ENCODE peak calls at places on chromosomes 4 and X, in four cellular contexts. F is K562, Z is GM12878, U is H1. R is an unnamed sample.

GRCh38 chr4:152014280-152014679 is 253.5 kb upstream of the GATB start:
- DNase-seq in Z (peak), U (no peak), F (no peak), R (no peak)

GRCh38 chrX:143476751-143477150 is 40.5 kb downstream of the SPANXN3 start:
- DNase-seq in F (no peak), U (no peak), Z (no peak), R (no peak)

GRCh38 chr4:95388911-95389310 is 159.9 kb downstream of the UNC5C start:
- DNase-seq in U (no peak), Z (no peak), F (no peak), R (no peak)

GRCh38 chrX:153488231-153488914 is 6.4 kb upstream of the BGN start:
- DNase-seq in U (no peak), F (peak), Z (no peak), R (peak)

GRCh38 chrX:30060718-30061117 is 154.6 kb upstream of the MAGEB2 start:
- DNase-seq in F (no peak), U (no peak), Z (no peak), R (no peak)

GRCh38 chr4:155889036-155889793 is 14.3 kb upstream of the TDO2 start:
- DNase-seq in U (no peak), Z (peak), F (no peak), R (no peak)

GRCh38 chrX:117707948-117708743 is 408.5 kb downstream of the KLHL13 start:
- DNase-seq in Z (no peak), F (no peak), U (no peak), R (no peak)

GRCh38 chr4:72909461-72909860 is 160.1 kb downstream of the COX18 start:
- DNase-seq in F (peak), Z (no peak), U (peak), R (peak)

GRCh38 chr4:16082038-16082423 is 1.8 kb downstream of the PROM1 start:
- DNase-seq in U (no peak), F (no peak), Z (no peak), R (no peak)

GRCh38 chrX:69221239-69222102 is 56.2 kb upstream of the PJA1 start:
- DNase-seq in F (no peak), U (peak), Z (no peak), R (no peak)

GRCh38 chr4:37243722-37244582 is 591 bp upstream of the NWD2 start:
- DNase-seq in Z (no peak), U (peak), F (no peak), R (peak)

GRCh38 chr4:101200561-101200960 is 146.8 kb downstream of the PPP3CA start:
- DNase-seq in Z (no peak), F (no peak), U (no peak), R (peak)

DNA sequence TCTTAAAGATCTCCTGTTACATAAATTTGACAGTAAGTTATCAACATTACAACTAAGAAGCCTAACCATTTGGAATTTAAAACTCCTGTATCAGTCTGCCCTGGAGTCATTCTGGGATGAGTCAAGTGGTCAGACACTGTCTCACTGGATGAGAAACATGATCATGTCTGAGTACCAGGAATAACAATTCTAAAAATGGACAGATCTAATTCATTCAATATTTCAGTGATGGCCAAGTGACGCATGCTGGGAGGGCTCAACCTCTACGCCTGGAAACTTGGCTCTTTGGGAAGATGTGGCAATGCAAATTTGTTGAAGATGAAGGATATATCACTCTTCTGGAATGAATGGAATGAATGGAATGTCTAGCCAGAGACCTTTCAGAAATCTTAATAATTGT is 1427.2 kb downstream of the STIM2 start:
- DNase-seq in F (no peak), Z (no peak), U (no peak), R (no peak)
- TF ChIP-seq CBX5 in F (no peak), Z (no peak), U (no peak), R (no peak)

GRCh38 chr4:80173841-80174240 is 23.5 kb upstream of the PRDM8 start:
- DNase-seq in U (no peak), F (no peak), Z (no peak), R (no peak)

GRCh38 chr4:80171251-80171650 is 26.1 kb upstream of the PRDM8 start:
- DNase-seq in Z (no peak), U (no peak), F (no peak), R (no peak)

GRCh38 chr4:80172203-80172602 is 25.1 kb upstream of the PRDM8 start:
- DNase-seq in F (no peak), U (no peak), Z (no peak), R (no peak)

GRCh38 chr4:80173387-80173786 is 23.9 kb upstream of the PRDM8 start:
- DNase-seq in Z (no peak), U (no peak), F (no peak), R (no peak)

GRCh38 chr4:80171656-80172055 is 25.6 kb upstream of the PRDM8 start:
- DNase-seq in Z (no peak), U (no peak), F (no peak), R (no peak)
- TF ChIP-seq CBX5 in Z (no peak), U (no peak), F (no peak), R (no peak)

GRCh38 chr4:184755278-184755677 is 21.4 kb upstream of the CENPU start:
- DNase-seq in U (no peak), Z (no peak), F (no peak), R (no peak)

GRCh38 chr4:184752496-184753275 is 18.8 kb upstream of the CENPU start:
- DNase-seq in Z (no peak), U (no peak), F (no peak), R (no peak)

GRCh38 chr4:184751585-184751956 is 17.7 kb upstream of the CENPU start:
- DNase-seq in Z (no peak), U (no peak), F (no peak), R (no peak)

GRCh38 chr4:184757810-184758209 is 23.9 kb upstream of the CENPU start:
- DNase-seq in F (no peak), U (no peak), Z (no peak), R (no peak)

DNA sequence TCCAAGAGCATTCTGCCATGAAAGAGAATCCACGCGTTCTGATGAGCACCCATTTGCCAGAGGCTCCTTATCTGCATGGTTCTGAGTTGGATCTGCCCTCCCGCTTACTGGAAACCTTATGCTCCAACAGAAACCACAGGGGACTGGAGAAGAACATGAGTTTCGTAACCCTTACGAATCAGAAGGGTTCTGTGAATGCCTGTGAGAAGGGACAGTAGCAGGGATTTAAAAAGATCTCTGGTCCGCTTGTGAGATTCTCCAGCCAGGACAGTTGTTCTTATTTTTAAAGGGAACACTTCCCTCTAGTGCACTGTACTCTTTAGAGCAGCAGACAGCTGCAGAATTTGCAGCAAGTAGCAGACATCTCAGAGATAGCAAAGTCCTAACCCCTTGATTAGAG is 22.5 kb upstream of the CENPU start:
- DNase-seq in Z (no peak), F (no peak), U (no peak), R (no peak)
- TF ChIP-seq CBX5 in Z (no peak), F (no peak), U (no peak), R (no peak)

DNA sequence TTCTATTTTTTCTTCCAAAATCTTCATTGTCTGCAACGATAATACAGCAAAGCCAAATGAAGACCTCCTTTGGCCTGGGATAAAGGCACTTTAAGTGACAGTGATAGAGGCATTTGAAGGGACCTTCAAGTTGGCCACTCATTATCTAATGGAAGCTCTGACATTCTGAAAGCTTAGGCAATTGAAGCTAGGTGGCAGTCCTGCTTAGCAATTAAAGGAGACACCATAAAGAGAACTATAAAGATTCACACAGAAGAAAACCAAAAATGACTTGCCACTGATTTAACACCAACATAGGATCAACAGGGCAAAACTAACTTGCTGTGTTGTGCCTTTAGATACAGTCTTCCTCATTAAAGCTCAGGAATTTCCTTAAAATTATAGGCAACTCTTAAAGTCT is 103.3 kb upstream of the TSPAN7 start:
- DNase-seq in F (no peak), U (no peak), Z (no peak), R (no peak)
- TF ChIP-seq CBX5 in F (no peak), U (no peak), Z (no peak), R (no peak)

GRCh38 chr4:14269824-14270223 is 642.3 kb upstream of the BOD1L1 start:
- DNase-seq in U (no peak), F (no peak), Z (peak), R (no peak)
- TF ChIP-seq CBX5 in U (no peak), F (no peak), Z (no peak), R (no peak)

GRCh38 chrX:72142094-72142843 is 10.6 kb upstream of the RTL5 start:
- DNase-seq in F (no peak), Z (no peak), U (no peak), R (no peak)
- TF ChIP-seq CBX5 in F (no peak), Z (no peak), U (no peak), R (no peak)

R was measured in HepG2.